ENCODE peak calls at places on chromosomes 3 and 15, in six cellular contexts. D, R, U, O, E and N are unnamed samples.

GRCh38 chr15:65939901-65940617 is 70.8 kb downstream of the RAB11A start:
- DNase-seq in O (no peak), D (no peak), U (no peak), E (no peak), R (no peak), N (peak; percentile 41)

GRCh38 chr15:70014860-70015490 is 82.7 kb downstream of the TLE3 start:
- DNase-seq in U (no peak), E (no peak), D (peak; percentile 93), O (peak; percentile 51), R (no peak), N (no peak)

GRCh38 chr3:170966495-170966894 is 58.1 kb upstream of the EIF5A2 start:
- DNase-seq in U (no peak), O (no peak), E (no peak), D (no peak), R (no peak), N (no peak)

GRCh38 chr3:178367817-178368617 is 168.2 kb upstream of the KCNMB2 start:
- DNase-seq in U (no peak), O (no peak), D (no peak), R (no peak), E (no peak), N (no peak)

GRCh38 chr3:3127432-3128010 is 781 bp downstream of the TRNT1 start:
- DNase-seq in R (no peak), O (no peak), U (no peak), D (no peak), E (no peak), N (no peak)

GRCh38 chr15:73375012-73375411 is 6.3 kb upstream of the HCN4 start:
- DNase-seq in R (no peak), E (no peak), D (no peak), U (no peak), O (no peak), N (no peak)

GRCh38 chr3:15405448-15406050 is 21.8 kb downstream of the METTL6 start:
- DNase-seq in E (no peak), U (peak; percentile 24), R (no peak), D (no peak), O (no peak), N (no peak)

GRCh38 chr15:97961067-97961954 is 808 bp downstream of the ARRDC4 start:
- DNase-seq in D (no peak), O (peak; percentile 13), E (peak; percentile 76), U (peak; percentile 9), R (peak; percentile 75), N (peak; percentile 59)

GRCh38 chr3:164465172-164465571 is 613.1 kb downstream of the SI start:
- DNase-seq in O (no peak), D (no peak), U (no peak), R (no peak), E (no peak), N (no peak)

GRCh38 chr3:66469220-66469640 is 31.6 kb downstream of the LRIG1 start:
- DNase-seq in D (peak; percentile 59), O (no peak), R (no peak), E (no peak), U (no peak), N (no peak)

GRCh38 chr15:66483131-66483566 is 14.4 kb downstream of the SNAPC5 start:
- DNase-seq in E (no peak), R (no peak), U (no peak), O (no peak), D (no peak), N (no peak)

GRCh38 chr3:146970236-146970635 is 365.1 kb upstream of the PLSCR5 start:
- DNase-seq in U (no peak), R (no peak), E (no peak), D (no peak), O (no peak), N (no peak)

GRCh38 chr3:149152420-149152819 is 23.0 kb downstream of the HPS3 start:
- DNase-seq in R (no peak), D (peak; percentile 51), U (no peak), O (no peak), E (no peak), N (no peak)

GRCh38 chr15:58293622-58294550 is 137.9 kb upstream of the LIPC start:
- DNase-seq in E (no peak), R (no peak), D (no peak), O (no peak), U (no peak), N (no peak)

GRCh38 chr3:53658613-53659193 is 164.3 kb downstream of the CACNA1D start:
- DNase-seq in D (no peak), O (no peak), U (no peak), E (no peak), R (no peak), N (no peak)

GRCh38 chr3:119149484-119149883 is 3.5 kb downstream of the TEX55 start:
- DNase-seq in O (no peak), D (no peak), E (no peak), R (no peak), U (no peak), N (no peak)

GRCh38 chr3:12440927-12441326 is 43.4 kb upstream of the TSEN2 start:
- DNase-seq in D (no peak), U (no peak), R (peak; percentile 78), E (peak; percentile 86), O (no peak), N (peak; percentile 84)

GRCh38 chr3:12751548-12751947 is 7.5 kb downstream of the TMEM40 start:
- DNase-seq in D (no peak), R (no peak), U (no peak), O (no peak), E (no peak), N (no peak)

DNA sequence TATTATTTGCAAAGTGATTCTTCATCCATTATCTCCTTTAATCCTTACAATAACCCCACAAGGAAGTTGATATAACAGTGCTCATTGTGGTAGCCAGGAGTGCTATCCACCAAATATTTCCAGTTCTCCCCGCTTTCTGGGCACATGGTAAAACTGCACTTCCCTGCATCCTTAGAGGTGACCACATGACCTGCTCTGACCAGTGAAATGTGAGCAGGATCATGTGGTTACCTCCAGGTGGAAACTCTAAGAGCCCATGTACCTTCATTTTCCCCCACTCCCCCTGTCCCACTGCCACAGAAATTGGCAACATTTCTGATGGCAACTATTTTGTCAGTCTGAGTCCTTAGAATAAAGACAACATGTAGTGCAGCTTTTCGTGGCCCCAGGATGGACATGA is 89.7 kb downstream of the MRPL46 start:
- DNase-seq in D (no peak), R (no peak), O (no peak), U (no peak), E (no peak), N (no peak)
- H3K27ac ChIP-seq in D (no peak overlapping the region), R (no peak overlapping the region), O (no peak overlapping the region), U (no peak overlapping the region), E (no peak overlapping the region), N (no peak overlapping the region)

DNA sequence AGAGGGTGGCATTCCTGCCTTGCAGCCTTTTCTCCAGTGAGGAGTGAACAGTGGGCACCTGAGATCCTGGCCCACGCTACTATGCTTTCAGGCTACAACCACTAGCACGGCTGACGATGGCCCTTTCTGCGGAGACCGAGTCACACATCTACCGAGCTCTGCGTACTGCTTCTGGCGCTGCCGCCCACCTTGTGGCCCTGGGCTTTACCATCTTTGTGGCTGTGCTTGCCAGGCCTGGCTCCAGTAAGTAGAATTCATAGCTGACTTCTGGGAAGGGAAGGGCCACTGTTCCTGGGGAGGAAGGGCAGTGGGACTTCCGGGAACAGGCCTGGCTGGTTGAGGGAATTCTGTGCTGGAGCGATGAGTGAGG is 641 bp downstream of the CYB561D2 start:
- DNase-seq in U (no peak), D (no peak), R (no peak), E (no peak), O (no peak), N (no peak)
- H3K4me1 ChIP-seq in U (peaks cover 13% of the 10 kb centered on the region), D (peaks cover 18% of the 10 kb centered on the region), R (no peaks in the 10 kb centered on the region), E (peaks cover 28% of the 10 kb centered on the region), O (peaks cover 10% of the 10 kb centered on the region), N (peaks cover 60% of the 10 kb centered on the region)

GRCh38 chr3:46558184-46559029 is 7.7 kb downstream of the LRRC2 start:
- DNase-seq in R (peak; percentile 87), D (peak; percentile 75), E (peak; percentile 90), U (no peak), O (no peak), N (peak; percentile 82)

GRCh38 chr3:46557814-46558183 is 8.3 kb downstream of the LRRC2 start:
- DNase-seq in O (no peak), D (no peak), U (no peak), R (no peak), E (no peak), N (no peak)

GRCh38 chr3:46561951-46562350 is 4.2 kb downstream of the LRRC2 start:
- DNase-seq in D (no peak), E (no peak), R (no peak), U (no peak), O (no peak), N (no peak)

GRCh38 chr3:46561511-46561910 is 4.6 kb downstream of the LRRC2 start:
- DNase-seq in E (no peak), D (no peak), U (no peak), O (no peak), R (no peak), N (peak; percentile 48)

DNA sequence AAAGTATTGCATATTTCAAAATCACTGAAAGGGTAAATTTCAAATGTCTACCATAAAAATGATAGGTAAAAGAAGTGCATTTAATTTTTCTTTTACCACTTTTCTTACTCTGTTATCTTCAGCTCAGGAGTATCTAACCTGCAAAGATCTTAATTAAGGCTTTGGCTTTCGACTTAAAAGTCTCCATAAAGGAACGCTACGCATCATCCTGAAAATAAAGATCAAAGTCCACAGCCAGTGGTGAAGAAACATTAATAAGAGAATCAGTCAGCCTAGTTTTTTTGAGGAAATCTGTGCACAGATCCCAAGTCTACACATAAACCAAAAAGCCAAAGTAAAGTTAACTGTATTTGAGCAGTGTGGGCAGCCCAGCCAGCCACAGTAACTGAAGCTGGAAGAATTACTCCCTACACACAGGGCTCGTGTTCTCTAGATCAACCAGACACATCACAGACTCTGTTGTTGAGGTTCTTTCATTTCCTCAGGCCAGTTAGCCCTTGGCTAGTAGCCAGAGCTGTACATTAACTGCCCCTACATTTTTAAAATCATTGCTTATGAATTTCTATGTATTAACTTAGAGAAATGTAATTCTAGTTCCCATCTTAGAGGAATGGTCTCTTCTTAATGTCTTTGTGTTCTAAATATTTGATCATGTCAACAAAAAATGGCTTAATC is 6.9 kb downstream of the LRRC2 start:
- DNase-seq in O (no peak), D (no peak), R (no peak), E (no peak), U (no peak), N (no peak)
- H3K27ac ChIP-seq in O (no peak overlapping the region), D (no peak overlapping the region), R (no peak overlapping the region), E (peak overlapping the region; percentile 88), U (no peak overlapping the region), N (no peak overlapping the region)

DNA sequence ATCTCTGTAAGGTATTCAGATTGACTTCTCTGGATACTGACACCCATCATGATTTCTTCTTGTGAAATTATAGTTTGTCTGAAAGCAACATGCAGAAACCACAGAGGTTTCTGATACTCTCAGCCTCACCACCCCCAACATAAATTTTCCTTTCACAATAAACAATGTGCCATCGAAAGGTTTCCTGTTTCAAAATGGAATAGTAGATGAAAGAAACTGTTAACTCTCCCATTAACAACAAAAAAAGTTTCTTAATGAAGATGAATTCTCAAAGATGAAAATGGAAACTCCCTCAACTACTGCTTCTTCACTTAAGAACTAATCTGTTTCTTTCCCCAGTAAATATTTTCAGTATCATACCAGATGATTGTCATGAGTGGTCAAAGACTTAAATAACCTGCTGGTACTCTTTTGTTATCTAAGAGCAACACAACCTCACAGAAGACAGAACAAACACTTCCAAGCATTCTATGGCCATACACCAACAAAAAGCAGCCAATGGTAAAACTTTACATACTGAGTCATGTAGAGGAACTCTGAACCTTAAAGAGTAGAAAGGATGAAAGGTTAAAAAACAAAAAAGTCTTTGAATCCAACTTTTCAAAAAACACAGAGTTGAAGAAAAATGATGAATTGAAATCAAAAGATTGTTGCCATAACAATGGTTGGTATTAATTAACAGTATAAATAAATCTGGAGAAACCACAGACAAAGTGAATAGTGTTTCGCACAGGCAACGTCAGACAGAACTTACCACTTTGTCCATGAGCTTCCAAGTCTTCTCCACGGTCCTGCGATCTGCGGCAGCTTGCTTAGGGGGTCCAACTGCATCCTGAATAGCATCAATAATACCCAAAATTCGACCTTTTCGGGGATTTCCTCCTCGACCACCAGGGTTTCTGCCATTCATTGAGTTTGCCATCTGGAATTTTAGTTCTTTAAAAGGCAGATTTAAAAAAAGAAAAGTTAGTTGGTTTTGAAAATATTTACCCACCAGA is 1.9 kb downstream of the CBLB start:
- DNase-seq in U (no peak), E (no peak), O (no peak), D (peak; percentile 80), R (no peak), N (no peak)
- H3K4me1 ChIP-seq in U (no peaks in the 10 kb centered on the region), E (peaks cover 16% of the 10 kb centered on the region), O (peaks cover 9% of the 10 kb centered on the region), D (peaks cover 14% of the 10 kb centered on the region), R (peaks cover 4% of the 10 kb centered on the region), N (peaks cover 64% of the 10 kb centered on the region)